ENCODE peak calls at places on chromosomes 1 and 21, in five cellular contexts. I is GM12878, S is K562, Q is H1, L is HepG2. P is an unnamed sample.

GRCh38 chr1:15584489-15585363 is at the start of gene AGMAT:
- DNase-seq in I (no peak), Q (peak; percentile 76), L (peak; percentile 91), S (no peak), P (peak; percentile 84)

GRCh38 chr1:2556277-2557145 is at the start of gene TNFRSF14:
- DNase-seq in S (no peak), L (no peak), I (no peak), Q (no peak), P (no peak)

GRCh38 chr1:18886003-18886335 is 16.4 kb downstream of the ALDH4A1 start:
- DNase-seq in L (no peak), Q (no peak), S (no peak), I (no peak), P (no peak)

GRCh38 chr1:225364439-225364838 is 63.4 kb downstream of the LBR start:
- DNase-seq in Q (no peak), S (no peak), I (no peak), L (no peak), P (no peak)

GRCh38 chr1:29396438-29397255 is 160.3 kb downstream of the PTPRU start:
- DNase-seq in Q (no peak), I (no peak), L (no peak), S (no peak), P (peak; percentile 23)

GRCh38 chr1:48917901-48918603 is 141.4 kb upstream of the BEND5 start:
- DNase-seq in S (no peak), Q (no peak), I (no peak), L (peak; percentile 24), P (peak; percentile 49)

GRCh38 chr1:34132161-34132420 is 32.9 kb downstream of the CSMD2 start:
- DNase-seq in L (no peak), I (no peak), Q (no peak), S (no peak), P (no peak)

GRCh38 chr21:35586305-35586704 is 474.0 kb downstream of the SETD4 start:
- DNase-seq in S (no peak), I (no peak), L (no peak), Q (no peak), P (no peak)

GRCh38 chr1:238647877-238648276 is 738.5 kb upstream of the CHRM3 start:
- DNase-seq in L (no peak), S (no peak), I (no peak), Q (peak; percentile 84), P (no peak)

GRCh38 chr1:161223805-161224694 is 622 bp upstream of the APOA2 start:
- DNase-seq in I (no peak), S (no peak), L (peak; percentile 99), Q (no peak), P (no peak)

GRCh38 chr1:48026701-48027532 is 29.7 kb upstream of the TRABD2B start:
- DNase-seq in Q (no peak), I (no peak), S (no peak), L (no peak), P (no peak)

GRCh38 chr1:14765773-14766172 is 167.3 kb downstream of the KAZN start:
- DNase-seq in I (no peak), S (no peak), L (no peak), Q (no peak), P (no peak)

GRCh38 chr21:41947596-41948403 is 6.0 kb downstream of the C2CD2 start:
- DNase-seq in Q (no peak), I (no peak), S (no peak), L (no peak), P (no peak)

GRCh38 chr1:228073870-228074545 is 8.5 kb upstream of the ARF1 start:
- DNase-seq in S (peak; percentile 62), I (no peak), L (no peak), Q (no peak), P (peak; percentile 62)

GRCh38 chr1:77473690-77474089 is 191.9 kb downstream of the AK5 start:
- DNase-seq in S (no peak), I (no peak), Q (no peak), L (no peak), P (no peak)

GRCh38 chr1:224879404-224879803 is 50.1 kb upstream of the DNAH14 start:
- DNase-seq in Q (no peak), S (no peak), L (no peak), I (no peak), P (no peak)

GRCh38 chr1:31843506-31843905 is 27.7 kb upstream of the SPOCD1 start:
- DNase-seq in S (no peak), Q (no peak), I (no peak), L (no peak), P (no peak)

GRCh38 chr1:62688687-62689085 is 500 bp upstream of the DOCK7 start:
- DNase-seq in I (no peak), Q (no peak), L (peak; percentile 4), S (no peak), P (no peak)

GRCh38 chr1:66365628-66366027 is 168.3 kb upstream of the SGIP1 start:
- DNase-seq in Q (no peak), L (no peak), S (no peak), I (no peak), P (no peak)

GRCh38 chr1:66368261-66368660 is 165.7 kb upstream of the SGIP1 start:
- DNase-seq in I (no peak), S (no peak), Q (no peak), L (no peak), P (no peak)

GRCh38 chr1:66367369-66367768 is 166.6 kb upstream of the SGIP1 start:
- DNase-seq in L (no peak), I (no peak), S (no peak), Q (no peak), P (no peak)

GRCh38 chr1:66366618-66367017 is 167.3 kb upstream of the SGIP1 start:
- DNase-seq in I (no peak), Q (no peak), L (no peak), S (no peak), P (no peak)

DNA sequence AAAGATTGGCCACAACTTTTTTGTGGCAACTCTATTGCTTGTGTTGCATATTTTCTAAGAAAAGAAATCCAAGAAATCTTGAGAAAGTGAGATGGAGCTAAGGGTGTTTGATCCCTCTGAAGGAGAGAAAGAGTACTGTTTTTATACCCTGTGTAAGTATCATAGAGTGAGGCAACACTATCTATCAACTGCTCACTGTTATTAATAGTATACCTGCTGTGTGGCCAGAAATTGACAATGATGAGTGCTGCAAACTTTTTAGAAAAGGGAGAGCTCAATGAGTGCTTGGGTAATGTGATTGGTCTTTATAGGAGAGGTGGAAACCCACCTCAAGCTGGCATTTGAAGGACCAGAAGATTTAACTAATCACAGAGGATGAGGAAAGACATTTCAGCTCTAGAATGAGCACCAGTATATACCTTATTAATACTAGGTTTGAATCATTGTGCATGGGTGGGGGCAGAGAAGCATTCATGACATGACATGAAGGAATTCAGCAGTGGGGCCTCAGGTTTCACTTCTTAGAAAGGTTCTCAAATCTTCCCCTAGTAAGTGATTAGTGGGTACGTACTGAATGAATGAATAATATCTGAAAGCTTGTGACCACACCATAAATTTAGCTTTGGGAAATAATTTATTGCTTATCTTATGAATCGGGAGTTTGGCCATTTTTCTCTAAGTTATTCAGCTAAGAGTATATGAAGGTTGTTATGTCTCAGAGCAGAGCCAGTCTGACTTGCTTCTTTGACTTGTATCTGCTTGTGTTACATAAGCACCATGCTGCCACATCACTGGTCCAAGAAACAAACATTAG is 169.2 kb upstream of the SGIP1 start:
- DNase-seq in S (no peak), I (no peak), L (no peak), Q (no peak), P (no peak)
- TF ChIP-seq GABPA in S (no peak), I (peak; percentile 23), L (no peak), Q (no peak), P (no peak)

DNA sequence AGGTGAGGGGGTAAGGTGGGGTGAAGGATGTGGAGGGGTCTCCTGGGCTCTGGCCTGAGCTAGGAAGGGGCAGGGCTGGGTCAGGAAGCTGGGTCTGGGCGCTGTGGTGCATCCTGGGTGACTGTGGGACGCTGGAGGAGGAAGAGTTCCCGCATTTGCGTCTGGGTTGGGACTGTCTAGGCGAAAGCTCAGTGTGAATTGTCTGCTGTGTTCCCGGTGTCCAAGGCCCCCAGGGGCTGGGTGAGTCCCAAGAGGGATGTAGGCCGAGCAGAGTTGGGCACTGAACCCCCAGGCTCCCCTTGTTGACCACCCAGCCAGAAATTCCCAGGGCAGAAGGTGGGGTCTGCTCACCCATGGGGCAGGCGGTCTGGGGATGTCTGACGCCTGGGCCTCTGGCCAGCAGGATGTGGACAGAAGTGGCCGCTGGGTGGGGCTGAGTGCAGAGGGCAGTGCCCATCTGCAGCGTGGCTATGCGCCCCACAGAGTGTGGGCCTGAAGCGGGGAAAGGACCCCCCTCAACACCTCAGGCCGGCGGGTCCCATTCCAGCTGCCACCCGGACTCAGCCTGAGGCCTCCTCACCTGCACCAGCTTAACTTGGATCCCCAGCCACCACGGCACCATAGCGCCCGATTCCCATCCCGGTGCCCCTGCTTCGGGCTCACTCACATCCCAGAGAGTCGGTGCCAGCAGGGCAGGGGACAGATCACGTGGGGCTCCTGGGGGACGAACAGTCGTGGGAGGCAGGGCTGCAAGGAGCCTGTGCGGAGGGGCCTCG is 36.9 kb upstream of the POFUT2 start:
- DNase-seq in I (no peak), L (no peak), S (no peak), Q (no peak), P (peak; percentile 61)
- TF ChIP-seq USF2 in I (no peak), L (no peak), S (peak; percentile 16), Q (no peak), P (no peak)

GRCh38 chr1:179926494-179927205 is 28.0 kb upstream of the CEP350 start:
- DNase-seq in S (no peak), Q (no peak), I (no peak), L (no peak), P (no peak)
- TF ChIP-seq GABPA in S (no peak), Q (no peak), I (no peak), L (no peak), P (no peak)

GRCh38 chr1:85836736-85837135 is 128.5 kb upstream of the ZNHIT6 start:
- DNase-seq in Q (no peak), I (no peak), S (no peak), L (no peak), P (no peak)
- TF ChIP-seq USF2 in Q (no peak), I (no peak), S (no peak), L (no peak), P (no peak)

DNA sequence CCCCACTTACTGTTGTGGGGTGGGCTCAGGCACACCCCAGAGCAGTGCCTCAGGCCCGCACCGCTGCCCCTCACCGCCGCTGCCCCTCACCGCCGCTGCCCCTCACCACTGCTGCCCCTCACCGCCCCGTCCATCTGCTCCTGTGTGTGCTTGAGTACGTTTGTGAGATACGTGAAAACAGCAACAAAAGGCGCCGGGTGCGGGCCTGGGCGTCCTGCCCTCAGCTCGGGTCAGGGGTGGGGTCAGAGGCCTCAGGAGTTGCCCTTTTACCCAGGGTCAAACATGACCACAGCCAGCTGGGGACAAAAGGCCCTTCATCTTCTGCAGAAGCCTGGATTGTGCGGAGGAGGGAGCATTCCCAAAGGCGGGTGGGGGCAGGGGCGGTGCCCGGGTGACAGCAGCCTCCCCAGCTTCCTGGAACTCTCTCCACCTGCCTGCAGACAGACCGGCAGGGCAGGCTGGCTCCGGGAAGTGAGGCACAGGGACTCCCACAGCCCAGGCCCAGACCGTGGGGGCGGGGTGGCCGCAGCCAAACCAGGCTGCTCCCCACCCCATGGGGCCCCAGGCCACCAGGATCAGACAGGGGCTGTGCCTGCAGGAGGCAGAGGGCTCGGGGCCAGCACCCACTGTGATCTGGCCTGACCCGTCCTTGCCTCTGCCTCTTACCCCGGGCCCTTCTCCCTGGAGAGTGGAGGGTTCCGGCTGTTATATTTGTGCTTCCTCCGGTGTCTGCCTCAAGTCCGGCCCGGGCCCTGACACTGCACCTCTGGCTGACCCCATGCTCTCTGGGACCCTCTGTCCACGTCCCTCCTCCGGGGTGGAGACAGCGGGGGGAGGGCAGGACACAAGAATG is 2.3 kb upstream of the VWA1 start:
- DNase-seq in I (no peak), Q (no peak), S (peak; percentile 90), L (peak; percentile 96), P (peak; percentile 39)
- TF ChIP-seq GABPA in I (no peak), Q (no peak), S (peak; percentile 57), L (peak; percentile 73), P (no peak)

P was measured in SK-N-SH.